ENCODE peak calls at places on chromosomes 2 and 18, in five cellular contexts. E, O, L, N and Z are unnamed samples.
A peak's percentile ranks its signal among the peaks of the same experiment; 100 is the strongest.

GRCh38 chr2:23486676-23487075 is 101.7 kb downstream of the KLHL29 start:
- DNase-seq in E (no peak), O (no peak), N (no peak), L (no peak), Z (no peak)

GRCh38 chr18:10490401-10491289 is 35.2 kb upstream of the NAPG start:
- DNase-seq in N (no peak), L (no peak), O (no peak), E (peak; percentile 41), Z (peak; percentile 30)

GRCh38 chr2:25177369-25177641 is 8.9 kb upstream of the POMC start:
- DNase-seq in N (peak; percentile 73), O (no peak), E (no peak), L (no peak), Z (peak; percentile 40)

GRCh38 chr2:134087371-134087921 is 166.4 kb upstream of the MGAT5 start:
- DNase-seq in O (no peak), N (no peak), E (no peak), L (no peak), Z (no peak)

GRCh38 chr2:136916131-136916530 is 150.8 kb downstream of the THSD7B start:
- DNase-seq in O (no peak), N (peak; percentile 19), E (no peak), L (no peak), Z (no peak)

GRCh38 chr2:20052872-20053281 is 1.4 kb upstream of the LAPTM4A start:
- DNase-seq in L (peak; percentile 74), E (peak; percentile 39), O (no peak), N (no peak), Z (no peak)

GRCh38 chr2:222358876-222359275 is 60.1 kb upstream of the PAX3 start:
- DNase-seq in E (no peak), O (no peak), N (no peak), L (no peak), Z (no peak)

GRCh38 chr2:229731916-229732315 is 17.6 kb upstream of the DNER start:
- DNase-seq in O (no peak), L (no peak), E (no peak), N (no peak), Z (peak; percentile 38)

GRCh38 chr2:240646900-240647502 is 21.7 kb downstream of the GPR35 start:
- DNase-seq in N (no peak), E (no peak), O (no peak), L (no peak), Z (no peak)